ENCODE peak calls at places on chromosome 2, in eight cellular contexts. M is cardiac muscle cell, A is endothelial cell of umbilical vein, I is Caco-2, P is fibroblast of mammary gland, Q is nephron progenitor cell, F is pancreas, B is GM12865. R is an unnamed sample.
A peak's percentile ranks its signal among the peaks of the same experiment; 100 is the strongest.

GRCh38 chr2:223586261-223586660 is 15.9 kb downstream of the SCG2 start:
- DNase-seq in I (no peak), F (no peak), A (no peak), Q (no peak), P (peak; percentile 93), B (no peak), M (no peak), R (no peak)

GRCh38 chr2:63763336-63764056 is 78.2 kb upstream of the UGP2 start:
- DNase-seq in Q (no peak), F (no peak), A (no peak), B (no peak), I (peak; percentile 34), M (no peak), P (peak; percentile 90), R (no peak)

GRCh38 chr2:150045601-150046000 is 441.9 kb downstream of the RND3 start:
- DNase-seq in A (no peak), Q (no peak), B (no peak), F (no peak), M (no peak), I (no peak), P (no peak), R (no peak)

GRCh38 chr2:238247002-238247822 is 7.4 kb upstream of the HES6 start:
- DNase-seq in A (no peak), I (no peak), F (no peak), P (no peak), M (no peak), B (no peak), Q (no peak), R (no peak)

GRCh38 chr2:126824663-126825062 is 74.0 kb upstream of the TEX51 start:
- DNase-seq in A (no peak), I (no peak), M (no peak), Q (no peak), P (peak; percentile 2), F (no peak), B (no peak), R (no peak)

GRCh38 chr2:26725516-26725810 is 32.9 kb downstream of the KCNK3 start:
- DNase-seq in Q (no peak), I (no peak), P (no peak), F (peak; percentile 67), A (no peak), B (no peak), M (no peak), R (no peak)

GRCh38 chr2:149329068-149329467 is 1.3 kb upstream of the LYPD6 start:
- DNase-seq in M (no peak), F (peak; percentile 26), B (peak; percentile 41), P (no peak), Q (no peak), A (peak; percentile 9), I (peak; percentile 33), R (no peak)

GRCh38 chr2:134668821-134669220 is 50.0 kb downstream of the TMEM163 start:
- DNase-seq in M (no peak), I (no peak), F (no peak), A (no peak), Q (no peak), P (no peak), B (peak; percentile 33), R (peak; percentile 48)

GRCh38 chr2:178819992-178820391 is 12.8 kb upstream of the TTN start:
- DNase-seq in P (peak; percentile 30), I (no peak), M (peak; percentile 81), A (peak; percentile 63), Q (no peak), B (peak; percentile 80), F (no peak), R (no peak)

GRCh38 chr2:96325884-96326255 is 753 bp downstream of the ITPRIPL1 start:
- DNase-seq in M (no peak), Q (no peak), B (peak; percentile 58), I (no peak), P (no peak), F (no peak), A (no peak), R (peak; percentile 50)

GRCh38 chr2:157468931-157469708 is 25.2 kb upstream of the CYTIP start:
- DNase-seq in M (no peak), I (no peak), F (no peak), P (peak; percentile 69), A (peak; percentile 39), Q (no peak), B (peak; percentile 93), R (peak; percentile 52)

GRCh38 chr2:25293958-25294513 is 47.7 kb downstream of the DNMT3A start:
- DNase-seq in M (peak; percentile 24), Q (no peak), A (no peak), F (no peak), B (no peak), I (no peak), P (no peak), R (no peak)

GRCh38 chr2:221106241-221106640 is 465.9 kb downstream of the EPHA4 start:
- DNase-seq in Q (no peak), I (no peak), P (no peak), B (no peak), M (no peak), A (no peak), F (no peak), R (no peak)

GRCh38 chr2:98775146-98775988 is 44.4 kb upstream of the MGAT4A start:
- DNase-seq in P (no peak), F (peak; percentile 41), M (no peak), Q (no peak), I (no peak), A (peak; percentile 35), B (no peak), R (no peak)

GRCh38 chr2:8198776-8199382 is 483.0 kb upstream of the ID2 start:
- DNase-seq in I (no peak), M (no peak), B (no peak), Q (no peak), F (no peak), P (no peak), A (no peak), R (no peak)

GRCh38 chr2:159476329-159476728 is 140.0 kb downstream of the BAZ2B start:
- DNase-seq in F (no peak), P (no peak), B (no peak), M (no peak), Q (no peak), I (no peak), A (no peak), R (no peak)

GRCh38 chr2:133483201-133483600 is 85.1 kb downstream of the NCKAP5 start:
- DNase-seq in I (no peak), M (no peak), A (no peak), P (no peak), Q (no peak), F (no peak), B (no peak), R (no peak)
- TF ChIP-seq CTCF in I (no peak), M (no peak), A (no peak), P (no peak), Q (no peak), F (no peak), B (no peak), R (no peak)

DNA sequence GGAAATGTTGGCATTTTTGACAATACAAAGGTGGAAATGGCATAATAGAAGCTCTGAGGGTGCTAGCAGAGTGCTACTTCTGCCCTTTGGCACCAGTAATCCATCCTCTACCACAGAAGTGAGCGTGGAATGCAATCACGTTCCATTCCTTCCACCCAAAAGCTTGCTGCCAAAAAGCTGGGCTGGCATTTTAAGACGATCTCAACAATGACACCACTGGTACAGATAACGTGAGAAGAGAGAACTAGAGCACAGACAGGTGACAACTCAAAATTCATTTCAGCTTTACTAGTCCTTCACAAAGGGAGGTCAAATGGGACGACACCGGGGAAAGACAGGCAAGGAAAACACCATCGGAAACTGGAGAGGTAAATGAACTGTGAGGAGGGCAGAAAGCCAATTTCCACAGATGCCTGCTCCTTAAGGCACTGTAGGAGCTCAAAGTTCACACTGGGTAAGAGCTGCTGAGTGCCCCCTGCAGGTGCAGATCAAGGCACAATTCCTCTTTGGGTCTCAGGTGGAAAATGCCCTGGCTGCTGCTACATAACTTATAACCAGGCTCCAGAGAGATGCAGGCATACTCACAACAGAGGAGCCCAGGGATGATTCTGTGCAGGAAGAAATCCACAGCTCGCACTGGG is 50.7 kb upstream of the RNU4ATAC start:
- DNase-seq in I (peak; percentile 40), F (peak; percentile 63), A (peak; percentile 44), P (peak; percentile 36), B (no peak), M (peak; percentile 42), Q (no peak), R (no peak)
- TF ChIP-seq CTCF in I (peak; percentile 48), F (peak; percentile 17), A (no peak), P (no peak), B (no peak), M (peak; percentile 30), Q (no peak), R (no peak)

DNA sequence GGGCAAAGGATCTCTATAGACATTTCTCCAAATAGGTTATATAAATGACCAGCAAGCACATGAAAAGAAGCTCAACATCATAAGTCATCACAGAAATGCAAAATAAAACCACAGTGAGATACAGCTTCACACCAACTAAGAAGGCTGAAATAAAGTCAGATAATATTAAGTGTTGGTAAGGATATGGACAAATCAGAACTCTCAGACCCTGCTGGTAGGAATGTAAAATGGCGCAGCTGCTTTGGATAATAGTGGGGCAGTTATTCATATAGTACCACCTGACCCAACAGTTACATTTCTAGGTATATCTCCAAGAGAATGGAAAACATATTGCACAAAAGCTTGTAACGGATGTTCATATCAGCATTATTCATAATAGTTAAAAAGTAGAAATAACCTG is 14.0 kb downstream of the EPB41L5 start:
- DNase-seq in A (no peak), I (no peak), P (no peak), B (no peak), F (no peak), M (no peak), Q (no peak), R (no peak)
- TF ChIP-seq CTCF in A (no peak), I (peak; percentile 8), P (peak; percentile 35), B (no peak), F (no peak), M (peak; percentile 19), Q (peak; percentile 13), R (no peak)

DNA sequence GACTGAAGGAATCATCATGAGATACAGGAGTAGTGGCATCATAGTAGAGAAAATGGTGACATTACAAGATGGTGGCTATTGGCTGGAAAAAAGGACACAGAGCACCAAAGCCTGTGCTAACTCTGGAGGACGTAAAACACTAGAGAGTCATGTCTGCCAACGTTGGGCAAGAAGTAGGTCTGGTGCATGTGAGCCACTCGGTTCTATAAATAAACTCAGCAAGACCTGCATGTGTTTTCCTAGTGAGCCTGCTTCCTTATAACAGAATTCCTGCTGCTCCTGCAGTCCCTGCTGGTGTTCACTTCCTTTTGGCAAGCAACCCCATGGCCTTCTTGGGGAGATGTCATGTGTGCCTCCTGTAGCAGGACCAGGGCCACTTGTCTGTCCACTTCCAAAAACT is 325.2 kb downstream of the OSR1 start:
- DNase-seq in I (no peak), B (no peak), F (no peak), P (no peak), Q (no peak), A (no peak), M (peak; percentile 25), R (no peak)
- TF ChIP-seq CTCF in I (no peak), B (no peak), F (no peak), P (no peak), Q (no peak), A (no peak), M (no peak), R (no peak)

R was measured in GM13976.